ENCODE peak calls at places on chromosomes 2 and 18, in eight cellular contexts. C is uterus, K is A549, Q is transverse colon, M is gastrocnemius medialis, F is tibial nerve, A is GM12892, I is adrenal gland. Y is an unnamed sample.

GRCh38 chr2:26330114-26330581 is 15.8 kb upstream of the SELENOI start:
- DNase-seq in C (peak; percentile 90), K (peak; percentile 89), Q (peak; percentile 92), M (peak; percentile 84), F (peak; percentile 91), A (no peak), I (peak; percentile 90), Y (peak; percentile 89)

GRCh38 chr2:168140892-168141291 is 106.5 kb downstream of the STK39 start:
- DNase-seq in C (no peak), K (no peak), Q (no peak), M (no peak), F (no peak), A (no peak), I (no peak), Y (no peak)

GRCh38 chr2:1859671-1860450 is 115.5 kb upstream of the PXDN start:
- DNase-seq in C (no peak), K (no peak), Q (no peak), M (no peak), F (no peak), A (no peak), I (no peak), Y (no peak)

GRCh38 chr18:58805482-58806187 is 59.0 kb upstream of the ZNF532 start:
- DNase-seq in C (no peak), K (no peak), Q (no peak), M (no peak), F (no peak), A (no peak), I (no peak), Y (no peak)

GRCh38 chr2:238694136-238694755 is 153.6 kb upstream of the TWIST2 start:
- DNase-seq in C (no peak), K (no peak), Q (no peak), M (no peak), F (no peak), A (no peak), I (no peak), Y (no peak)

GRCh38 chr2:3659447-3660432 is 1.7 kb downstream of the ALLC start:
- DNase-seq in C (no peak), K (no peak), Q (no peak), M (peak; percentile 25), F (no peak), A (no peak), I (peak; percentile 89), Y (no peak)

GRCh38 chr18:59787998-59788875 is 91.0 kb upstream of the CCBE1 start:
- DNase-seq in C (no peak), K (peak; percentile 10), Q (no peak), M (peak; percentile 20), F (no peak), A (no peak), I (peak; percentile 54), Y (no peak)

GRCh38 chr2:109380502-109381326 is 233.1 kb downstream of the SEPTIN10 start:
- DNase-seq in C (peak; percentile 8), K (no peak), Q (peak; percentile 3), M (peak; percentile 94), F (no peak), A (no peak), I (no peak), Y (no peak)

GRCh38 chr2:9213477-9214051 is 7.0 kb downstream of the ASAP2 start:
- DNase-seq in C (no peak), K (no peak), Q (no peak), M (no peak), F (no peak), A (no peak), I (no peak), Y (no peak)

GRCh38 chr2:64837925-64838641 is 151.1 kb upstream of the SLC1A4 start:
- DNase-seq in C (peak; percentile 25), K (no peak), Q (peak; percentile 23), M (peak; percentile 23), F (no peak), A (no peak), I (no peak), Y (no peak)

GRCh38 chr18:331231-331771 is 63.5 kb upstream of the THOC1 start:
- DNase-seq in C (peak; percentile 52), K (no peak), Q (no peak), M (no peak), F (no peak), A (no peak), I (no peak), Y (no peak)

GRCh38 chr18:10169064-10169562 is 255.3 kb downstream of the VAPA start:
- DNase-seq in C (no peak), K (no peak), Q (no peak), M (no peak), F (no peak), A (no peak), I (no peak), Y (no peak)

GRCh38 chr2:10452334-10452733 is 4.2 kb upstream of the ODC1 start:
- DNase-seq in C (no peak), K (peak; percentile 93), Q (peak; percentile 82), M (no peak), F (no peak), A (no peak), I (peak; percentile 48), Y (no peak)

DNA sequence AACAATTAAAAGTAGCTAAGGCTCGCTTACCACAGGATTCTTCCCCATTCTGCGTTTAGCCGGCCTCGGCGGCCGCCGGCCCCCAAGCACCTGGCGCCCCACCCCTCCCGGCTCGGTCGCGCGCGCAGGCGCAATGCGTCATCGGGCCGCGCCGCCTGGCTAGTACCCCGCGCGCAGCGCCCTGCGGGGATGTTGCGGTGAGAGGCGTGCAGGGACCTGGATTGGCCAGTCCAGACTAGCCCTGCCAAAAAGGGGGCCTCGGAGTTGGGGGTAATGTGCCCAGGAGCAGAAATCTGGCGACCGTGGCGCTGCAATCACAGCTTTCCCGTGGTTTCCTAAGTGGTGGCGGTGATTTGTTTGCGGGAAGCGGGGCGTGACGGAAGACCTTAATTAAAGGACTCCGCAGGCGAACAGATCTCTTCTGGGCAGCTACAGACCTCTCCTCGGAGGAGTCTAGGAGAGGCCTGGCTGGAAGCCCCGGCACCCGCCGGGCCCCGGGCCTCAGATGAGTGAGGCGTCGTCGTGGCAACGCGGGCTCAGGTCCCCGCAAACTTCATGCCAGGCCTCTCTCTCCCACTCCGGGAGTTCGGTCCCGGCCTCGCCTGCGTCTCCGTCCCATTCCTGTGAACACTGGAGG is 606 bp downstream of the TMEM237 start:
- DNase-seq in C (peak; percentile 83), K (peak; percentile 67), Q (peak; percentile 84), M (peak; percentile 71), F (peak; percentile 51), A (peak; percentile 76), I (peak; percentile 73), Y (peak; percentile 85)
- TF ChIP-seq POLR2A in C (peak; percentile 92), K (peak; percentile 72), Q (peak; percentile 69), M (peak; percentile 73), F (peak; percentile 81), A (peak; percentile 81), I (peak; percentile 65), Y (peak; percentile 70)

DNA sequence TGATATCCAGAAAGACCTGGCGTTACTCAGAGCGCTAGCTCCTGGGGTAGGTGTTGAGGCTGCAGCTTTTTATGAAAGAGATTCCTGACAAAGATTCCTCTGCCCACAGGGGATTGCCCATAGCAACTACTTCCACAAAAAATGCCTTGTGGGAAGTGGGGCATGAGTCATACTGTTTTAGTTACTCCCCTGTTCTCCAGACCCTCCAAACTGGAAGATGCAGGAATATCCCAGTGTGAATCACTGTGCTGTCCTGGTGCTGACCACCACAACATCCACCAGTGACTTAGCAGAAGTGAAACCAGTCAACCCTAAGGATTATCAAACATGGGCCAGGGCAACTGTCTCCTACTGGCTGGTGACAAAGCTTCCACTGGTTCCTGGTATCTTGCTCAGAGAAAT is 61.8 kb downstream of the CDH2 start:
- DNase-seq in C (no peak), K (no peak), Q (no peak), M (no peak), F (no peak), A (no peak), I (no peak), Y (no peak)
- TF ChIP-seq POLR2A in C (no peak), K (no peak), Q (no peak), M (no peak), F (no peak), A (no peak), I (no peak), Y (no peak)

DNA sequence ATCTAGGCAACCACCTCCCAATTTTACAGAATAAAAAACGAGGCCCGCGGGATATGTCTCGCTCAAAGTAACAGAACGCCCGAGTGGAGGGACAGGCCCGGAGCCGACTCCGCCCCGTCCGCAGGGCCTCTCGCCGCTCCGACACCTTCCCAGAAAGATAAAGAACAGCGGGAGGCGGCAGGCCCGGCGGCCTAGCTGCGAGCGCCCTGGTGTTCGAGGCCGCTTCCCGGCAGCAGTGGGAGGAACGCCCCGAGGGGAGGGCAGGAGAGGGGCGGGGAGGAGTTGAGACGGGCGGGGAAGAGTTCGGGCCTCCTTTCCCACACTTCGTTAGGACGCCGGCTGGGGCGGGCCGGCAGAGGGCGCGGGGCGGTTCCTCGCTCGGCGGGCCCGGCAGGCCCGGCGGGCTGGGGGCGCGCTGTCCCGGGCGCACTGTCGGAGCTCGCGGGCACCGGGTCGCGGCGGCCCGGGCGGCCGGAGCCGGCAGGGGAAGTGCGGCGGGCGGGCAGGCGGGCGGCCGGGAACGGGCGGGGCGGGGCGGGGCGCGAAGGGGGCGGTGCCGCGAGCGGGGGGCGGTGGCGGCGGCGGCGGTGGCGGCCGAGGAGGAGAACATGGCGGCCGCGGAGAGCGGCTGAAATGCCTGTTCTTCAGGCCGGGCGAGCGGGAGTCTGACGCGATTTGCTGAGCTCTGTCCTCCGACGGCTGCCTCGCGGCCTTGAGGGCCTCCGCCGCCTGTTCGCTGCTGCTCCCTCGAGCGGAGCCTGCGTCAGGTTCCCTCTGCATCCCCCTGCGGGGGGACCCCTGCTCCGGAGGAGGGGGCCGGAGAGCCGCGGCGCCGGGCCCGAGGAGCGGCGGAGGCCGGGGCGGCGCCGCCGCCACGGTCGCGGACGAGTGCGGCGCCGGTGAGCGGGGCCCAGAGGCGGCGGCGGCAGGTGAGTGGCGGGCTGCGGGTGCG is at the start of gene NCOA1:
- DNase-seq in C (peak; percentile 91), K (peak; percentile 91), Q (peak; percentile 93), M (peak; percentile 81), F (peak; percentile 73), A (peak; percentile 75), I (peak; percentile 91), Y (peak; percentile 97)
- TF ChIP-seq POLR2A in C (peak; percentile 57), K (peak; percentile 85), Q (no peak), M (peak; percentile 60), F (peak; percentile 55), A (peak; percentile 77), I (peak; percentile 19), Y (peak; percentile 44)

GRCh38 chr18:21134895-21135294 is 23.3 kb upstream of the ROCK1 start:
- DNase-seq in C (no peak), K (no peak), Q (no peak), M (no peak), F (no peak), A (no peak), I (no peak), Y (peak; percentile 23)

GRCh38 chr18:21129586-21130216 is 18.1 kb upstream of the ROCK1 start:
- DNase-seq in C (no peak), K (no peak), Q (no peak), M (no peak), F (no peak), A (no peak), I (no peak), Y (no peak)

GRCh38 chr18:21132398-21132918 is 20.8 kb upstream of the ROCK1 start:
- DNase-seq in C (no peak), K (no peak), Q (no peak), M (no peak), F (no peak), A (no peak), I (no peak), Y (no peak)

DNA sequence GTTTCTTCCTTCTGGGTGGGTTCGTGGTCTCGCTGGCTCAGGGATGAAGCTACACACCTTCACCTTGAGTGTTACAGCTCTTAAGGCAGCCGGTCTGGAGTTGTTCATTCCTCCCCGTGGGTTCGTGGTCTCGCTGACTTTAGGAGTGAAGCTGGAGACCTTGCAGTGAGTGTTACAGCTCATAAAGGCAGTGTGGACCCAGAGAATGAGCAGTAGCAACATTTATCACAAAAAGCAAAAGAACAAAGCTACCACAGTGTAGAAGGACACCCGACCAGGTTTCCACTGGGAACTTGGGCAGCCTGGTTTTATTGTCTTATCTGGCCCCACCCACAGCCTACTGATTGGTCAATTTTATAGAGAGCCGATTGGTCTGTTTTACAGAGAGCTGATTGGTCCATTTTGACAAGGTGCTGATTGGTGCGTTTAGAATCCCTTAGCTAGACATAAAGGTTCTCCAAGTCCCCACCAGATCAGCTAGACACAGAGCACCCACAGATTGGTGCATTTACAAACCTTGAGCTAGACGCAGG is 20.2 kb upstream of the ROCK1 start:
- DNase-seq in C (no peak), K (no peak), Q (no peak), M (no peak), F (no peak), A (no peak), I (no peak), Y (no peak)
- TF ChIP-seq POLR2A in C (no peak), K (no peak), Q (no peak), M (no peak), F (no peak), A (no peak), I (no peak), Y (no peak)